ENCODE peak calls at places on chromosomes 4 and X, in six cellular contexts. W, C, R, H, N and F are unnamed samples.

GRCh38 chr4:85166318-85166717 is 199.8 kb upstream of the WDFY3 start:
- DNase-seq in W (no peak), C (peak), R (no peak), H (no peak), N (no peak), F (no peak)

GRCh38 chrX:154712781-154713391 is 38.0 kb downstream of the GAB3 start:
- DNase-seq in W (no peak), C (no peak), R (peak), H (no peak), N (no peak), F (peak)

GRCh38 chr4:108830509-108831244 is 67.8 kb upstream of the ETNPPL start:
- DNase-seq in W (no peak), C (no peak), R (no peak), H (no peak), N (no peak), F (no peak)

GRCh38 chrX:115531818-115532403 is 29.1 kb upstream of the PLS3 start:
- DNase-seq in W (no peak), C (no peak), R (no peak), H (no peak), N (no peak), F (no peak)

GRCh38 chrX:119669424-119670037 is 23.4 kb downstream of the SEPTIN6 start:
- DNase-seq in W (no peak), C (no peak), R (no peak), H (no peak), N (no peak), F (no peak)

GRCh38 chrX:2272337-2272736 is 228.4 kb downstream of the DHRSX start:
- DNase-seq in W (no peak), C (no peak), R (no peak), H (no peak), N (no peak), F (no peak)

GRCh38 chr4:80336582-80336981 is 1.1 kb downstream of the CFAP299 start:
- DNase-seq in W (no peak), C (peak), R (no peak), H (peak), N (peak), F (no peak)

GRCh38 chr4:128854433-128854832 is 44.9 kb downstream of the JADE1 start:
- DNase-seq in W (no peak), C (no peak), R (peak), H (no peak), N (no peak), F (no peak)

GRCh38 chrX:78476701-78477100 is 149.3 kb upstream of the CYSLTR1 start:
- DNase-seq in W (no peak), C (no peak), R (no peak), H (no peak), N (no peak), F (no peak)

DNA sequence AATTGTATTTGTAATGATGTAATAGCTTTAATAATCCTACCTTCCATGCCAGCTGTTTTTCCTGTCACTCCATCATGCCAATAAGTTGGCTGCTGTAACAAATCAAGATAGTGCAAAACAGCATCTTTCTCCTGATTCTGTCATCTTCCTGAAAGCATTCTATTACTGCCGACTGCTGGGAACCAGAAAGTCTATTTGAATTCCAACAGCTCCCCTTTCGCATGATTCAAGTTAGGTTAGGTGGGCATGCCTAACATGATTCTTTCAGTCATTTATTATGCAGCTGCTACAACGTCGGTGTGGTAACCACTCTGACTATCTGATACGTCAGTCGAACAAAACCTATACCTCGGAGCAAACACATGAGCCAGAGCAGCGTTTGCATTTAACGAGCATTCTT is 127.9 kb upstream of the DMD start:
- DNase-seq in W (no peak), C (no peak), R (no peak), H (no peak), N (no peak), F (no peak)
- TF ChIP-seq CTCF in W (no peak), C (no peak), R (no peak), H (no peak), N (no peak), F (no peak)

GRCh38 chrX:46298821-46299220 is 246.4 kb downstream of the ZNF674 start:
- DNase-seq in W (no peak), C (no peak), R (no peak), H (no peak), N (no peak), F (no peak)
- TF ChIP-seq CTCF in W (no peak), C (no peak), R (no peak), H (no peak), N (no peak), F (no peak)

DNA sequence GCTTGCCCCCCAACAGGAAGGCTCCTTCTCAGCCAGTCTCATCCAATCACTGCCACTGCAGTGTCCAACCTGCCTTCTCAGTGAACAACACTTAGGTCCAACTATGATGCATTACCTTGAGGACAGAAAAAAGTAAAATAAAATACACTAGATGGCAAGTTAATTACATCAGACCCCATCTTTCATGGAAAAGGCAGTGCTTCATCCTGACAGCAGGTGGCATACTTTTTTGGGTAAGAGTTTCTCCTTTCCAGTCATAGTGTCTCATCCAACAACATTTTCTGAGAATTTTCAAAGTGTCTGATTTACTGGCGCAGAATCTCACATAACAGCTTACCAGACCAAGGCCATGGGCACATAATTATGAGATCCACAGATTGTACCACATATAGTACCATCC is 1742.8 kb downstream of the PCDH7 start:
- DNase-seq in W (peak), C (no peak), R (no peak), H (no peak), N (peak), F (no peak)
- TF ChIP-seq CTCF in W (peak), C (peak), R (no peak), H (no peak), N (peak), F (peak)

GRCh38 chr4:170589597-170590191 is 499.9 kb upstream of the AADAT start:
- DNase-seq in W (no peak), C (no peak), R (peak), H (no peak), N (no peak), F (peak)
- TF ChIP-seq CTCF in W (peak), C (peak), R (no peak), H (no peak), N (peak), F (peak)

GRCh38 chr4:17562157-17562556 is 14.8 kb upstream of the LAP3 start:
- DNase-seq in W (no peak), C (no peak), R (no peak), H (no peak), N (no peak), F (no peak)
- TF ChIP-seq CTCF in W (no peak), C (no peak), R (no peak), H (no peak), N (no peak), F (peak)

GRCh38 chr4:125243835-125244397 is 70.8 kb upstream of the FAT4 start:
- DNase-seq in W (no peak), C (no peak), R (no peak), H (no peak), N (no peak), F (no peak)

GRCh38 chr4:125244848-125245450 is 69.8 kb upstream of the FAT4 start:
- DNase-seq in W (no peak), C (no peak), R (no peak), H (no peak), N (no peak), F (no peak)
- TF ChIP-seq CTCF in W (peak), C (peak), R (no peak), H (no peak), N (peak), F (no peak)

DNA sequence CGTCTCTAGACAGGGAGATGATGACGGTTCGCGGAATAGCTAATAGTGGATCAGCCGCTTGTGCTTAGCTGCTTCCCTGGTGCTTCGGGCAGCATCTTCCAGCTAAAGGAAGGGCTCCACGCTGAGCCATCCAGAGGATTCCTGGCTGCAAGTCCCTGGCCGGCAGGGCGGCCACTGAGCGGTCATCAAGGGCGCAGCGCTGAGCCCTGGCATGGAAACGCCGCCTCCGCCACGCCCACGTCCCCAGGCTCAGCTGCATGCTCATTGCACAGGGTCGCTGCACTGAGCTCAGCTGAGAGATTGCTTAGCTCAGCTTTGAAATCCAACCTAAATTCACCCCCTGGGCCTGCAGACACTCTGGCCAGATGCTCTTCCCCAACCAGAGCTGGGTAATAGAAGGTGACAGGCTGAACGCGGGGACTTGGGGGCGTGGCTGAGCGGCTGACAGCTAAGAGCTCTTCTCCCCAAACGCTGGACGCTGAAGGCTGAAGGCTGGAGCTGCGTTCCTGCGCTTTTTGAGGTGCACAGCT is 118.2 kb upstream of the KIT start:
- DNase-seq in W (peak), C (peak), R (no peak), H (peak), N (peak), F (no peak)
- TF ChIP-seq CTCF in W (no peak), C (peak), R (no peak), H (no peak), N (no peak), F (no peak)

GRCh38 chr4:180058731-180059215 is 2184.4 kb upstream of the TENM3 start:
- DNase-seq in W (peak), C (peak), R (peak), H (peak), N (peak), F (peak)

GRCh38 chr4:180057891-180058643 is 2185.1 kb upstream of the TENM3 start:
- DNase-seq in W (peak), C (peak), R (peak), H (peak), N (peak), F (peak)

GRCh38 chr4:180060159-180060889 is 2182.9 kb upstream of the TENM3 start:
- DNase-seq in W (no peak), C (no peak), R (peak), H (no peak), N (no peak), F (no peak)

GRCh38 chr4:180059216-180059881 is 2183.9 kb upstream of the TENM3 start:
- DNase-seq in W (peak), C (peak), R (peak), H (no peak), N (peak), F (peak)

GRCh38 chr4:180057198-180057821 is 2185.9 kb upstream of the TENM3 start:
- DNase-seq in W (no peak), C (no peak), R (peak), H (no peak), N (peak), F (no peak)
- TF ChIP-seq CTCF in W (peak), C (peak), R (no peak), H (no peak), N (peak), F (peak)

GRCh38 chrX:74286950-74287349 is 17.0 kb upstream of the ZCCHC13 start:
- DNase-seq in W (no peak), C (no peak), R (no peak), H (no peak), N (no peak), F (no peak)

GRCh38 chrX:74291964-74292891 is 11.8 kb upstream of the ZCCHC13 start:
- DNase-seq in W (peak), C (peak), R (peak), H (peak), N (peak), F (peak)

GRCh38 chrX:74295102-74295501 is 8.9 kb upstream of the ZCCHC13 start:
- DNase-seq in W (no peak), C (no peak), R (no peak), H (no peak), N (no peak), F (no peak)

GRCh38 chrX:74293343-74293946 is 10.5 kb upstream of the ZCCHC13 start:
- DNase-seq in W (peak), C (peak), R (peak), H (peak), N (peak), F (peak)

DNA sequence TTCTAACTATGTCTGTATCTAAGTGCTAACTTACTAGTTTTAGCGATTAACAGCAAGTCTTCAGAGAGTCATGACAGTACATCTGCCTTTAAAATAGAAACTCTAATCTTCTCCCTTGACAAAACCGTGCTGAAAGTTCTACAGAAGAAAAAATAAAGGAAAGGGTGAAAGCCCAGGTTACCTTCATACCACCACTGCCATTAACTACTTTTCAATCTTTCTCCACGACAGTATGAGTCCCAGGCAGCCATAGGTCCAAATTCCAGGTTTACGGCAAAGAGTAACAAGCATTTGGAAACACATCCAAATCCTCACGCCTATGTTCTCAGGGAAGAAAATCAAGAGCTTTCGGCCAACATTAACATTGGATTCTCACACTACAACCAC is 12.4 kb upstream of the ZCCHC13 start:
- DNase-seq in W (no peak), C (no peak), R (no peak), H (no peak), N (no peak), F (no peak)
- TF ChIP-seq CTCF in W (no peak), C (no peak), R (no peak), H (no peak), N (no peak), F (no peak)